ENCODE peak calls at places on chromosomes 1 and 21, in ten cellular contexts. J, G, S, M, I, V, P, O, R and H are unnamed samples.

GRCh38 chr1:27142464-27142863 is 12.5 kb downstream of the SLC9A1 start:
- DNase-seq in R (no peak), M (peak), V (no peak), G (no peak), I (no peak), S (no peak), P (peak), J (peak), O (no peak), H (no peak)

GRCh38 chr1:93453911-93454310 is 6.0 kb downstream of the FNBP1L start:
- DNase-seq in V (no peak), M (no peak), S (no peak), P (peak), J (no peak), R (no peak), I (no peak), O (no peak), G (no peak), H (no peak)

GRCh38 chr21:42156690-42157605 is 62.0 kb upstream of the ABCG1 start:
- DNase-seq in G (no peak), V (no peak), I (peak), M (no peak), O (peak), J (peak), S (peak), R (no peak), P (no peak), H (no peak)

GRCh38 chr1:9181990-9182783 is 52.4 kb upstream of the H6PD start:
- DNase-seq in R (peak), G (peak), O (no peak), V (peak), J (peak), I (peak), S (no peak), M (peak), P (peak), H (no peak)

GRCh38 chr1:234927968-234928635 is 200.5 kb downstream of the TOMM20 start:
- DNase-seq in G (no peak), M (peak), J (no peak), V (no peak), I (no peak), P (no peak), S (no peak), R (no peak), O (no peak), H (peak)

GRCh38 chr1:235017719-235018118 is 110.9 kb downstream of the TOMM20 start:
- DNase-seq in P (peak), O (no peak), M (no peak), G (no peak), J (no peak), S (no peak), R (no peak), V (no peak), I (no peak), H (no peak)

GRCh38 chr1:42176902-42177519 is 12.5 kb upstream of the GUCA2A start:
- DNase-seq in R (no peak), S (no peak), O (no peak), J (no peak), M (peak), P (peak), G (no peak), I (no peak), V (no peak), H (no peak)

GRCh38 chr1:241918879-241919278 is 38.7 kb upstream of the BECN2 start:
- DNase-seq in S (no peak), O (no peak), V (no peak), I (no peak), P (peak), J (no peak), G (peak), M (no peak), R (no peak), H (no peak)

DNA sequence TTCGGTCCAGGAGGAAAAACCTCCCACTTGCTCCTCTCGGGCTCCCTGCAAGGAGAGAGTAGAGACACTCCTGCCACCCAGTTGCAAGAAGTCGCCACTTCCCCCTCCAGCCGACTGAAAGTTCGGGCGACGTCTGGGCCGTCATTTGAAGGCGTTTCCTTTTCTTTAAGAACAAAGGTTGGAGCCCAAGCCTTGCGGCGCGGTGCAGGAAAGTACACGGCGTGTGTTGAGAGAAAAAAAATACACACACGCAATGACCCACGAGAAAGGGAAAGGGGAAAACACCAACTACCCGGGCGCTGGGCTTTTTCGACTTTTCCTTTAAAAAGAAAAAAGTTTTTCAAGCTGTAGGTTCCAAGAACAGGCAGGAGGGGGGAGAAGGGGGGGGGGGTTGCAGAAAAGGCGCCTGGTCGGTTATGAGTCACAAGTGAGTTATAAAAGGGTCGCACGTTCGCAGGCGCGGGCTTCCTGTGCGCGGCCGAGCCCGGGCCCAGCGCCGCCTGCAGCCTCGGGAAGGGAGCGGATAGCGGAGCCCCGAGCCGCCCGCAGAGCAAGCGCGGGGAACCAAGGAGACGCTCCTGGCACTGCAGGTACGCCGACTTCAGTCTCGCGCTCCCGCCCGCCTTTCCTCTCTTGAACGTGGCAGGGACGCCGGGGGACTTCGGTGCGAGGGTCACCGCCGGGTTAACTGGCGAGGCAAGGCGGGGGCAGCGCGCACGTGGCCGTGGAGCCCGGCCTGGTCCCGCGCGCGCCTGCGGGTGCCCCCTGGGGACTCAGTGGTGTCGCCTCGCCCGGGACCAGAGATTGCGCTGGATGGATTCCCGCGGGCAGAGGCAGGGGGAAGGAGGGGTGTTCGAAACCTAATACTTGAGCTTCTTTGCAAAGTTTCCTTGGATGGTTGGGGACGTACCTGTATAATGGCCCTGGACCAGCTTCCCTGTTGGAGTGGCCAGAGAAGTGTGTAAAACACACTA is 45.3 kb downstream of the MRPL39 start:
- DNase-seq in R (peak), O (peak), M (peak), I (peak), J (peak), S (peak), G (peak), P (peak), V (peak), H (peak)
- TF ChIP-seq CTCF in R (no peak), O (peak), M (no peak), I (no peak), J (no peak), S (no peak), G (peak), P (peak), V (peak), H (no peak)

GRCh38 chr1:112337028-112337531 is 58.9 kb upstream of the CTTNBP2NL start:
- DNase-seq in S (peak), V (no peak), M (peak), O (no peak), P (peak), J (no peak), G (peak), I (no peak), R (peak), H (no peak)
- TF ChIP-seq CTCF in S (peak), V (peak), M (peak), O (peak), P (peak), J (peak), G (peak), I (no peak), R (peak), H (peak)

GRCh38 chr1:97053275-97053674 is 331.7 kb downstream of the PTBP2 start:
- DNase-seq in O (no peak), G (no peak), V (no peak), P (no peak), I (no peak), M (no peak), J (no peak), R (no peak), S (no peak), H (no peak)
- TF ChIP-seq CTCF in O (no peak), G (no peak), V (no peak), P (no peak), I (no peak), M (no peak), J (no peak), R (no peak), S (no peak), H (no peak)

GRCh38 chr1:56967900-56968832 is 2.4 kb upstream of the C8B start:
- DNase-seq in R (no peak), P (peak), G (peak), S (peak), M (peak), O (no peak), I (no peak), J (no peak), V (peak), H (no peak)
- TF ChIP-seq CTCF in R (peak), P (no peak), G (peak), S (peak), M (peak), O (peak), I (no peak), J (peak), V (peak), H (no peak)

GRCh38 chr1:62908168-62908567 is 124.2 kb downstream of the ATG4C start:
- DNase-seq in P (no peak), G (no peak), O (no peak), R (no peak), V (no peak), S (no peak), J (no peak), M (no peak), I (no peak), H (no peak)

GRCh38 chr1:62905309-62905708 is 121.4 kb downstream of the ATG4C start:
- DNase-seq in O (no peak), J (no peak), R (no peak), P (no peak), I (no peak), S (no peak), M (no peak), V (no peak), G (no peak), H (no peak)

GRCh38 chr1:62904537-62904936 is 120.6 kb downstream of the ATG4C start:
- DNase-seq in O (no peak), R (no peak), J (no peak), S (no peak), M (no peak), G (no peak), V (no peak), P (no peak), I (no peak), H (no peak)

GRCh38 chr1:62906428-62906886 is 122.5 kb downstream of the ATG4C start:
- DNase-seq in J (no peak), I (no peak), O (no peak), R (no peak), S (no peak), G (no peak), P (peak), V (no peak), M (peak), H (no peak)

GRCh38 chr1:62905872-62906271 is 121.9 kb downstream of the ATG4C start:
- DNase-seq in I (no peak), R (no peak), J (no peak), G (no peak), M (no peak), P (no peak), V (no peak), S (no peak), O (no peak), H (no peak)
- TF ChIP-seq CTCF in I (no peak), R (no peak), J (no peak), G (no peak), M (no peak), P (no peak), V (no peak), S (no peak), O (no peak), H (no peak)

DNA sequence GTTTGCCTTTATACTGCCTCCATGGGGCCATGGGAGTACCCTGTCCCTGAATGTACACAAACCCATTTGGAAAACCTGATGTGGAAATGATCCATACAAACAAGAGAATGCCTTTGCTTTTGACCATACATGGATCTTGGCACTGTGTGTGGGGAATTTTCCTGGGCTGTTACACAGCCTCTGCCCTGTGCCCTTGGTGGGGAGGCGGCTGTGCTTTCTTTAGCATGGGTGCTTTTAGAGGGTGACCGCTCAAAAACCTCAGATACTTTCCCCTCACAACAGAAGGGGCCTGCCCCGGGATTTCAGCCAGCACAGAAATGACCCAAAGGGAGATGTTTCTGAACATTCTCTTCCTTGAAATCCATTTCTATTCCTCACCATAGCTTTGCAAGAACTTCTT is 194.8 kb downstream of the LMO4 start:
- DNase-seq in O (no peak), I (no peak), J (peak), S (no peak), R (no peak), G (no peak), P (no peak), M (no peak), V (no peak), H (peak)
- TF ChIP-seq CTCF in O (no peak), I (no peak), J (no peak), S (no peak), R (no peak), G (no peak), P (no peak), M (no peak), V (no peak), H (no peak)

GRCh38 chr1:36306210-36306901 is at the start of gene SH3D21:
- DNase-seq in O (no peak), R (peak), M (peak), S (peak), P (peak), G (peak), J (peak), V (peak), I (peak), H (no peak)
- TF ChIP-seq CTCF in O (peak), R (no peak), M (peak), S (no peak), P (peak), G (no peak), J (no peak), V (peak), I (no peak), H (no peak)

GRCh38 chr1:182032251-182032650 is 29.3 kb downstream of the ZNF648 start:
- DNase-seq in G (no peak), R (no peak), P (peak), I (no peak), M (no peak), J (no peak), V (no peak), S (no peak), O (no peak), H (no peak)

GRCh38 chr1:182029379-182030331 is 31.9 kb downstream of the ZNF648 start:
- DNase-seq in M (peak), S (peak), V (peak), G (peak), P (peak), O (peak), J (peak), R (peak), I (peak), H (peak)

GRCh38 chr1:182038220-182038619 is 23.3 kb downstream of the ZNF648 start:
- DNase-seq in R (no peak), S (no peak), V (no peak), M (no peak), G (no peak), I (no peak), O (no peak), J (no peak), P (no peak), H (no peak)

GRCh38 chr1:182035097-182035770 is 26.3 kb downstream of the ZNF648 start:
- DNase-seq in P (no peak), O (no peak), V (no peak), M (peak), G (no peak), I (no peak), S (no peak), R (no peak), J (no peak), H (no peak)
- TF ChIP-seq CTCF in P (peak), O (peak), V (peak), M (peak), G (no peak), I (no peak), S (peak), R (peak), J (no peak), H (no peak)

GRCh38 chr21:38806153-38806941 is 618 bp downstream of the ETS2 start:
- DNase-seq in I (peak), M (peak), P (no peak), G (peak), J (peak), S (peak), O (no peak), R (peak), V (peak), H (peak)
- TF ChIP-seq CTCF in I (no peak), M (peak), P (peak), G (peak), J (no peak), S (no peak), O (peak), R (no peak), V (peak), H (no peak)